ENCODE peak calls at places on chromosome 5, in five cellular contexts. One of them, this sample, is unnamed.

GRCh38 chr5:107604990-107605389 is 65.7 kb downstream of the EFNA5 start:
- DNase-seq in fibroblast of villous mesenchyme: peak
- DNase-seq in AG04450: no peak
- DNase-seq in BE2C: peak
- DNase-seq in brain microvascular endothelial cell: no peak
- DNase-seq in this sample: peak

GRCh38 chr5:65809817-65810531 is 88.0 kb downstream of the NLN start:
- DNase-seq in fibroblast of villous mesenchyme: peak
- DNase-seq in AG04450: no peak
- DNase-seq in BE2C: peak
- DNase-seq in brain microvascular endothelial cell: peak
- DNase-seq in this sample: no peak

GRCh38 chr5:63262191-63262981 is 683.8 kb downstream of the LRRC70 start:
- DNase-seq in fibroblast of villous mesenchyme: peak
- DNase-seq in AG04450: no peak
- DNase-seq in BE2C: no peak
- DNase-seq in brain microvascular endothelial cell: no peak
- DNase-seq in this sample: no peak

GRCh38 chr5:96626956-96627355 is 35.2 kb upstream of the CAST start:
- DNase-seq in fibroblast of villous mesenchyme: peak
- DNase-seq in AG04450: peak
- DNase-seq in BE2C: no peak
- DNase-seq in brain microvascular endothelial cell: peak
- DNase-seq in this sample: no peak

GRCh38 chr5:139788294-139788875 is 7.2 kb upstream of the PSD2 start:
- DNase-seq in fibroblast of villous mesenchyme: no peak
- DNase-seq in AG04450: no peak
- DNase-seq in BE2C: no peak
- DNase-seq in brain microvascular endothelial cell: no peak
- DNase-seq in this sample: no peak

GRCh38 chr5:103498211-103498610 is 64.4 kb downstream of the NUDT12 start:
- DNase-seq in fibroblast of villous mesenchyme: no peak
- DNase-seq in AG04450: no peak
- DNase-seq in BE2C: no peak
- DNase-seq in brain microvascular endothelial cell: no peak
- DNase-seq in this sample: no peak

GRCh38 chr5:101942321-101942882 is 353.7 kb downstream of the SLCO4C1 start:
- DNase-seq in fibroblast of villous mesenchyme: no peak
- DNase-seq in AG04450: no peak
- DNase-seq in BE2C: peak
- DNase-seq in brain microvascular endothelial cell: peak
- DNase-seq in this sample: peak

GRCh38 chr5:67305913-67306710 is 109.5 kb upstream of the CD180 start:
- DNase-seq in fibroblast of villous mesenchyme: peak
- DNase-seq in AG04450: no peak
- DNase-seq in BE2C: no peak
- DNase-seq in brain microvascular endothelial cell: no peak
- DNase-seq in this sample: peak

GRCh38 chr5:117623042-117623815 is 1048.6 kb upstream of the SEMA6A start:
- DNase-seq in fibroblast of villous mesenchyme: no peak
- DNase-seq in AG04450: no peak
- DNase-seq in BE2C: no peak
- DNase-seq in brain microvascular endothelial cell: no peak
- DNase-seq in this sample: no peak

GRCh38 chr5:117235814-117236213 is 661.2 kb upstream of the SEMA6A start:
- DNase-seq in fibroblast of villous mesenchyme: no peak
- DNase-seq in AG04450: no peak
- DNase-seq in BE2C: no peak
- DNase-seq in brain microvascular endothelial cell: no peak
- DNase-seq in this sample: no peak

GRCh38 chr5:110903966-110904365 is 165.2 kb downstream of the SLC25A46 start:
- DNase-seq in fibroblast of villous mesenchyme: peak
- DNase-seq in AG04450: no peak
- DNase-seq in BE2C: no peak
- DNase-seq in brain microvascular endothelial cell: no peak
- DNase-seq in this sample: no peak

GRCh38 chr5:34609951-34610431 is 46.1 kb upstream of the RAI14 start:
- DNase-seq in fibroblast of villous mesenchyme: no peak
- DNase-seq in AG04450: no peak
- DNase-seq in BE2C: no peak
- DNase-seq in brain microvascular endothelial cell: no peak
- DNase-seq in this sample: no peak

GRCh38 chr5:177473461-177473991 is at the start of gene DBN1:
- DNase-seq in fibroblast of villous mesenchyme: peak
- DNase-seq in AG04450: no peak
- DNase-seq in BE2C: peak
- DNase-seq in brain microvascular endothelial cell: peak
- DNase-seq in this sample: no peak

GRCh38 chr5:108148715-108149139 is 233.2 kb downstream of the FBXL17 start:
- DNase-seq in fibroblast of villous mesenchyme: peak
- DNase-seq in AG04450: no peak
- DNase-seq in BE2C: peak
- DNase-seq in brain microvascular endothelial cell: peak
- DNase-seq in this sample: peak

GRCh38 chr5:80665057-80665456 is 10.3 kb upstream of the DHFR start:
- DNase-seq in fibroblast of villous mesenchyme: no peak
- DNase-seq in AG04450: no peak
- DNase-seq in BE2C: no peak
- DNase-seq in brain microvascular endothelial cell: no peak
- DNase-seq in this sample: no peak
- TF ChIP-seq CTCF in fibroblast of villous mesenchyme: no peak
- TF ChIP-seq CTCF in AG04450: no peak
- TF ChIP-seq CTCF in BE2C: no peak
- TF ChIP-seq CTCF in brain microvascular endothelial cell: no peak
- TF ChIP-seq CTCF in this sample: no peak

GRCh38 chr5:54310433-54311177 is at the start of gene ARL15:
- DNase-seq in fibroblast of villous mesenchyme: peak
- DNase-seq in AG04450: peak
- DNase-seq in BE2C: peak
- DNase-seq in brain microvascular endothelial cell: peak
- DNase-seq in this sample: peak
- H3K4me3 ChIP-seq in fibroblast of villous mesenchyme: peak
- H3K4me3 ChIP-seq in AG04450: peak
- H3K4me3 ChIP-seq in BE2C: peak
- H3K4me3 ChIP-seq in brain microvascular endothelial cell: peak
- H3K4me3 ChIP-seq in this sample: peak

GRCh38 chr5:181223729-181224389 is 778 bp downstream of the TRIM41 start:
- DNase-seq in fibroblast of villous mesenchyme: peak
- DNase-seq in AG04450: no peak
- DNase-seq in BE2C: peak
- DNase-seq in brain microvascular endothelial cell: no peak
- DNase-seq in this sample: peak

GRCh38 chr5:181221792-181222629 is 1.1 kb upstream of the TRIM41 start:
- DNase-seq in fibroblast of villous mesenchyme: peak
- DNase-seq in AG04450: peak
- DNase-seq in BE2C: peak
- DNase-seq in brain microvascular endothelial cell: peak
- DNase-seq in this sample: peak

GRCh38 chr5:181221105-181221791 is 1.8 kb upstream of the TRIM41 start:
- DNase-seq in fibroblast of villous mesenchyme: no peak
- DNase-seq in AG04450: no peak
- DNase-seq in BE2C: peak
- DNase-seq in brain microvascular endothelial cell: no peak
- DNase-seq in this sample: no peak

GRCh38 chr5:181223041-181223728 is at the start of gene TRIM41:
- DNase-seq in fibroblast of villous mesenchyme: peak
- DNase-seq in AG04450: peak
- DNase-seq in BE2C: peak
- DNase-seq in brain microvascular endothelial cell: peak
- DNase-seq in this sample: peak

GRCh38 chr5:181222630-181223040 is 446 bp upstream of the TRIM41 start:
- DNase-seq in fibroblast of villous mesenchyme: peak
- DNase-seq in AG04450: no peak
- DNase-seq in BE2C: peak
- DNase-seq in brain microvascular endothelial cell: no peak
- DNase-seq in this sample: no peak
- TF ChIP-seq CTCF in fibroblast of villous mesenchyme: no peak
- TF ChIP-seq CTCF in AG04450: peak
- TF ChIP-seq CTCF in BE2C: no peak
- TF ChIP-seq CTCF in brain microvascular endothelial cell: peak
- TF ChIP-seq CTCF in this sample: no peak

GRCh38 chr5:149415245-149415967 is 36.3 kb upstream of the IL17B start:
- DNase-seq in fibroblast of villous mesenchyme: peak
- DNase-seq in AG04450: no peak
- DNase-seq in BE2C: no peak
- DNase-seq in brain microvascular endothelial cell: no peak
- DNase-seq in this sample: no peak

GRCh38 chr5:149413477-149414210 is 34.6 kb upstream of the IL17B start:
- DNase-seq in fibroblast of villous mesenchyme: peak
- DNase-seq in AG04450: no peak
- DNase-seq in BE2C: no peak
- DNase-seq in brain microvascular endothelial cell: no peak
- DNase-seq in this sample: no peak

GRCh38 chr5:149412783-149413476 is 33.8 kb upstream of the IL17B start:
- DNase-seq in fibroblast of villous mesenchyme: peak
- DNase-seq in AG04450: no peak
- DNase-seq in BE2C: no peak
- DNase-seq in brain microvascular endothelial cell: no peak
- DNase-seq in this sample: no peak

GRCh38 chr5:149416977-149417713 is 38.1 kb upstream of the IL17B start:
- DNase-seq in fibroblast of villous mesenchyme: peak
- DNase-seq in AG04450: peak
- DNase-seq in BE2C: no peak
- DNase-seq in brain microvascular endothelial cell: no peak
- DNase-seq in this sample: no peak

DNA sequence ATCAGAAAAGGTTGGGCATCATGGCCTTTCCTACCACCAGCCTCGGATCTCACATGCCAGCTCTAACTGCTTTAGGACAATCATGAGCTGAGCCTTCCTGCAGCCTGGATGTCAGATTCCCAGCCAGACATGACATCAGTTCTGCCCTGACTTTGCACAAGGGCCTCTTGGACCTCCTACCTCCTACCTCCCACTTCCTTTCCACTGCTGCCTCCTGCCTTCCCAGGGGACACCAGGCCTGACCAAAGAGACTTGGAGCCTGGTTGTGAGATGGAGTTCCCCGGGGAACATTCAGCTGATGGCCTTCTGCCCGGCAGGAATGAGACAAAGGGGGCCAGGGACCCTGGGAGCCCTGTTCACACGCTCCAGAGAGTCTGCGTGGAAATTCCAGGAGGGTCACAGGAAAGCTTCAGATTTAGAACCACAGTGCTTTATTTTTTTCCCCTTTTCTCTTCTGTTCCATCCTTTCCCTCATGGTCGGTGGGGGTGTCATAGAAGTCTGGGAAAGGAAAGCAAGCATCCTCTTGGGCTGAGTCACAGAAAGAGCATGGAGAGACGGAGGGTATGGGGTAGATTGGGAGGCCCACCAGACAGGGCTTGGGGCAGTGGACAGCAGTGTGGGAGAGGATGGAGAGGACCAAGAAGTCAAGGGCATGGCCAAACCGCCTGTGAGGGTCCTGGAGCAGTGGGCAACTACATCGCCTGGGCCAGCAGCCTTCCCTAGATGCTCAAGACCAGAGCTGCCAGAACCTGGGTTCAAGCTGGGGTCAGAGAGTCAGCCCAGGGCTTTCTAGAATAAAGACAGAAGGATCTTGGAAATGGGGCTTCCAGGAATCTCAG is 35.5 kb upstream of the IL17B start:
- DNase-seq in fibroblast of villous mesenchyme: peak
- DNase-seq in AG04450: no peak
- DNase-seq in BE2C: peak
- DNase-seq in brain microvascular endothelial cell: peak
- DNase-seq in this sample: no peak
- H3K4me3 ChIP-seq in fibroblast of villous mesenchyme: no peak
- H3K4me3 ChIP-seq in AG04450: no peak
- H3K4me3 ChIP-seq in BE2C: no peak
- H3K4me3 ChIP-seq in brain microvascular endothelial cell: no peak
- H3K4me3 ChIP-seq in this sample: no peak

This sample was measured in GM12865.